ENCODE peak calls at places on chromosomes 12 and 14, in five cellular contexts. I, F, H, O and M are unnamed samples. For H3K9me3, the result is how much of the 10 kb centered on the place peaks cover.

GRCh38 chr14:100159107-100159864 is at the start of gene DEGS2:
- DNase-seq in I (peak), F (no peak), H (no peak), O (no peak), M (peak)

GRCh38 chr12:96889273-96889933 is 17.7 kb upstream of the NEDD1 start:
- DNase-seq in I (no peak), F (no peak), H (no peak), O (peak), M (no peak)

GRCh38 chr12:6843118-6843902 is 2.6 kb downstream of the GNB3 start:
- DNase-seq in I (no peak), F (no peak), H (no peak), O (no peak), M (peak)

GRCh38 chr14:92589213-92589852 is 75.8 kb downstream of the RIN3 start:
- DNase-seq in I (peak), F (peak), H (no peak), O (peak), M (no peak)

GRCh38 chr14:100546051-100546443 is 41.2 kb downstream of the BEGAIN start:
- DNase-seq in I (no peak), F (no peak), H (no peak), O (no peak), M (no peak)

GRCh38 chr12:15855646-15856045 is 26.5 kb upstream of the STRAP start:
- DNase-seq in I (no peak), F (peak), H (no peak), O (peak), M (no peak)

GRCh38 chr12:64178122-64178521 is 44.0 kb downstream of the KICS2 start:
- DNase-seq in I (peak), F (peak), H (no peak), O (peak), M (no peak)

GRCh38 chr12:15278816-15279658 is 43.3 kb upstream of the PTPRO start:
- DNase-seq in I (no peak), F (peak), H (no peak), O (peak), M (no peak)

GRCh38 chr12:71441350-71441748 is 1.8 kb downstream of the LGR5 start:
- DNase-seq in I (no peak), F (no peak), H (no peak), O (no peak), M (no peak)

GRCh38 chr12:116236986-116237385 is 40.5 kb downstream of the MED13L start:
- DNase-seq in I (no peak), F (no peak), H (no peak), O (no peak), M (no peak)

GRCh38 chr14:102872020-102872419 is 50.4 kb upstream of the AMN start:
- DNase-seq in I (no peak), F (no peak), H (no peak), O (no peak), M (no peak)

GRCh38 chr14:100158566-100159106 is 809 bp downstream of the DEGS2 start:
- DNase-seq in I (no peak), F (no peak), H (no peak), O (no peak), M (no peak)

GRCh38 chr14:99158150-99158549 is 113.8 kb downstream of the BCL11B start:
- DNase-seq in I (no peak), F (no peak), H (no peak), O (no peak), M (no peak)

GRCh38 chr12:131787143-131787660 is 41.0 kb upstream of the MMP17 start:
- DNase-seq in I (no peak), F (no peak), H (no peak), O (no peak), M (no peak)

GRCh38 chr14:99593971-99594841 is 9.8 kb downstream of the CCDC85C start:
- DNase-seq in I (no peak), F (no peak), H (no peak), O (no peak), M (no peak)

GRCh38 chr12:102602549-102602948 is 122.2 kb upstream of the IGF1 start:
- DNase-seq in I (no peak), F (no peak), H (no peak), O (no peak), M (no peak)

GRCh38 chr12:126663304-126664094 is 1598.3 kb downstream of the AACS start:
- DNase-seq in I (no peak), F (no peak), H (peak), O (no peak), M (peak)

GRCh38 chr12:104974626-104975290 is 11.4 kb upstream of the NOPCHAP1 start:
- DNase-seq in I (peak), F (peak), H (no peak), O (peak), M (no peak)

GRCh38 chr12:122646568-122647220 is 56.5 kb downstream of the HCAR2 start:
- DNase-seq in I (peak), F (peak), H (no peak), O (peak), M (no peak)

GRCh38 chr14:104085889-104086201 is 345 bp downstream of the ASPG start:
- DNase-seq in I (no peak), F (no peak), H (no peak), O (no peak), M (no peak)

GRCh38 chr12:47277972-47278448 is 198.3 kb upstream of the AMIGO2 start:
- DNase-seq in I (peak), F (peak), H (no peak), O (peak), M (no peak)

GRCh38 chr14:31127690-31128089 is 79.9 kb downstream of the HECTD1 start:
- DNase-seq in I (no peak), F (no peak), H (no peak), O (no peak), M (no peak)

GRCh38 chr12:42140901-42141300 is 3.8 kb downstream of the GXYLT1 start:
- DNase-seq in I (peak), F (peak), H (no peak), O (peak), M (no peak)

GRCh38 chr12:127770123-127770522 is 496.8 kb upstream of the TMEM132C start:
- DNase-seq in I (no peak), F (no peak), H (no peak), O (no peak), M (no peak)

GRCh38 chr12:1925125-1925963 is 6.9 kb upstream of the CACNA2D4 start:
- DNase-seq in I (no peak), F (no peak), H (no peak), O (no peak), M (peak)

GRCh38 chr12:71671816-71672215 is 7.7 kb downstream of the THAP2 start:
- DNase-seq in I (no peak), F (no peak), H (no peak), O (no peak), M (no peak)

GRCh38 chr12:102107970-102108369 is 11.9 kb downstream of the NUP37 start:
- DNase-seq in I (no peak), F (no peak), H (no peak), O (no peak), M (no peak)

GRCh38 chr14:50947446-50947845 is 3.2 kb upstream of the PYGL start:
- DNase-seq in I (no peak), F (no peak), H (no peak), O (peak), M (no peak)

GRCh38 chr12:113961921-113962710 is 4.0 kb downstream of the RBM19 start:
- DNase-seq in I (no peak), F (peak), H (no peak), O (peak), M (no peak)

GRCh38 chr12:80484778-80485177 is 40.7 kb downstream of the PTPRQ start:
- DNase-seq in I (no peak), F (no peak), H (no peak), O (no peak), M (no peak)

GRCh38 chr14:68856572-68856971 is 63.7 kb upstream of the ZFP36L1 start:
- DNase-seq in I (no peak), F (no peak), H (no peak), O (no peak), M (no peak)

GRCh38 chr14:67622675-67623074 is 3.0 kb downstream of the ARG2 start:
- DNase-seq in I (no peak), F (peak), H (peak), O (peak), M (peak)

GRCh38 chr12:90939382-90939781 is 15.6 kb downstream of the CCER1 start:
- DNase-seq in I (no peak), F (no peak), H (no peak), O (peak), M (no peak)

GRCh38 chr12:52029686-52030085 is 21.6 kb upstream of the NR4A1 start:
- DNase-seq in I (no peak), F (peak), H (peak), O (peak), M (peak)

GRCh38 chr12:46933947-46934346 is 108.2 kb upstream of the SLC38A4 start:
- DNase-seq in I (no peak), F (peak), H (peak), O (peak), M (no peak)

GRCh38 chr14:74429221-74429691 is 3.2 kb upstream of the SYNDIG1L start:
- DNase-seq in I (no peak), F (no peak), H (no peak), O (no peak), M (peak)
- H3K9me3 ChIP-seq in I (under half), F (under half), H (under half), O (under half), M (under half)

DNA sequence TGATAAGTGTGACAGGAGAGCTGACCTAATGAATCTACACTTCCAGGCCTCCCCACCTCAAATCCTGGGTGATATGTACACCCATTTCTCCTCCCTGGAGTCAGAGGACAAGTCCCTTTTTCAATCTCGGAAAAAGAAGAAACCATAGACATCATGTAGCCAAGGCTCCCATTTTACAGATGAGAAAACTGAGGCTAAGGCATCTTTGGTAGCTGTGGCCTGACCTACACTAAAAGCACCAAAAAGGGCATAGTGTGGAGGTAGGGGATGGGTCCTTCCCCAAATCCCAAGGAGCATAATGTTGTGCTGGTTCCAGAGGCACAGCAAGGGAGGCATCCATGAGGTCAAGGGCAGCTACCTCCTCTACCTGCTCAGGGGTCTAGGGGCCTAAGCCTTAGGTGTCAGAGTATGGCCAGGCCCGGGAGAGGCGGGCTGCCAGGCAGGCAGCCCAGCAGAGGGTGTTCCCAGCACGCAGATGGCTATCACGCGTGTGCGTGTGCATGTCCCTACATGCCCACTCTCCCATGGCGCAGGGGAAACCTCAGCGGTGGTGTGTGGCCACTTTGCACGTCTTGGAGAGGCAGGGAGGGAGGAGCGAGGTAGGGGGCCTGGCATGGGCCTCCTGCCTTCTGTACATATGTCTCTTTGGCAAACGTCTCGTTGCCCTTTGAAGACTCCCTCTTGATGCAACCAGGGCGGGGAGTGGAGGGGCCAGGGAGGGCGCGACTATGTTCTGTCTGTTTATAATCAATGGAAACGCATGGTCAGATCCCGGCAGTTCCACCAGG is 2.5 kb downstream of the PGF start:
- DNase-seq in I (no peak), F (no peak), H (no peak), O (no peak), M (no peak)
- H4K91ac ChIP-seq in I (peak), F (peak), H (peak), O (no peak), M (no peak)

DNA sequence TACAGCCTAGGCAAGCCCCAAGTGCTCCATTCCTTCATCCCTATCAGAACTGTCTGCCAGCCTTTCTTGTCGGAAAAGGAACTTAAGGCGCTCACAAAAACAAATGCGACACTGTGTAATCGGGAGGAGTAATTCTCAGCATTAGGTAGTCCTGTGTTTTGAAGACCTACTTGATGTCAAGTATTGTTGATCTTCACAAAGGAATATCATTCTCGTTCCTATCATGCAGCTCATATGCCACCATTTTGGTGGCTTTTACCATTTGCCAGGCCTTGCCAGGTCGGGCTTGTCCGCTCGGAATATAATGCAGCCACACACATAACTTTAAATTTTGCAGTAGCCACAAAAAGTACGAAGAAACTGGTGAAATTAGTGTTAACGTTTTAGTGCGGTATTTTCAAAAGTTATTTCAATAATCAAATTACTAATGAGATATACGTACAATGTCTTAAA is 930 bp upstream of the PPP4R3A start:
- DNase-seq in I (no peak), F (no peak), H (peak), O (peak), M (no peak)
- H3K18ac ChIP-seq in I (peak), F (no peak), H (peak), O (peak), M (peak)

GRCh38 chr12:9910716-9911421 is 21.3 kb downstream of the CLEC2A start:
- DNase-seq in I (no peak), F (peak), H (no peak), O (no peak), M (peak)

GRCh38 chr12:9909724-9910123 is 22.4 kb downstream of the CLEC2A start:
- DNase-seq in I (no peak), F (no peak), H (no peak), O (no peak), M (no peak)

GRCh38 chr12:9906888-9907287 is 25.3 kb downstream of the CLEC2A start:
- DNase-seq in I (no peak), F (no peak), H (no peak), O (no peak), M (no peak)

GRCh38 chr12:9907769-9908168 is 24.4 kb downstream of the CLEC2A start:
- DNase-seq in I (no peak), F (no peak), H (no peak), O (no peak), M (no peak)

DNA sequence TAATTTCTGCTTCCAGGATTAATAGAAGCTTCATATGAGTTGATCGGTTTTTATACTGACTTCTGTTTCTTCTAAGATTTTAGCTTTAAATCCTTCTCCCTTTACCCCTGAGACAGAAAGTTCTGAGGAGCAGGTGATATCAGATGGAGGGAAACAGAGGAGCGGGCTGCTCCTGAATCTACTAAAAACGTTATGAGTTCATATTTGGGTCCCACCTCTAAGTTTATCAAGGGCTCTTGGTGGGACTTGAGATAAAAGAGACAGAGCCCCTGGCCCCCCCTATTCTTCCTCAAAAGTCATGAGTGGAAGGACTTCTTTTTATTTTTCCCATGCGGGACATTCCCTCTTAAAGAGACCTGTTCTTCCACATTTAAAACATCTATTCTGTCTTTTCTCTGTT is 23.8 kb downstream of the CLEC2A start:
- DNase-seq in I (no peak), F (no peak), H (no peak), O (no peak), M (no peak)
- H3K9me3 ChIP-seq in I (under half), F (under half), H (under half), O (under half), M (under half)

DNA sequence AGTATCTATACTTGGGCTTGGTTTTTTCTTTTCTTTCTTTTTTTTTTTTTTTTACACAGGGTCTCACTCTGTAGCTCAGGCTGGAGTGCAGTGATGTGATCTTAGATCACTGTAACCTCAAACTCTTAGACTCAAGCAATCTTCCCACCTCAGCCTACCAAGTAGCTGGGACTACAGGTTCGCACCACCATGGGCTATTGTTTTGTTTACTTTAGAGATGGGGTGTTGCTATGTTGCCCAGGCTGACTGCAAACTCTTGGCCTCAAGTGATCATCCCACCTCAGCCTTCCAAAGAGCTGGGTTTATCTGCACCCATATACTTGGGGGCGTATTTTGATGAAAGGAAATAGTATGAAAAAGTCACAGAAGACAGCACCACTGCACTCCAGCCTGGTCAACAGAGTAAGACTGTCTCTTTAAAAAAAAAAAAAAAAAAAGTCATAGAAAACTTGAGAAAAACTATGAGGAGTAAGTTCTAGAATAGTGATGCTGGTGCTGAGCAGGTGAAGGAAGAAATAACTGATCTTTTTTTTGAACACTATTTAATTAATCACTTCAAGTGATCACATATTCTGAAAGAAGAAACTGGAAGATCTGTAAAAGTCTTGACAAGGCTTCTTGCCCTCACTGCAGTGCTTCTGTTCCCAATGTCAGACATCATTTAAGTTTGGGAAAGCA is 53.8 kb upstream of the NPFF start:
- DNase-seq in I (no peak), F (peak), H (no peak), O (no peak), M (no peak)
- H4K91ac ChIP-seq in I (no peak), F (peak), H (no peak), O (no peak), M (no peak)